ENCODE peak calls at places on chromosomes 4 and X, in eight cellular contexts. O, J, C, L, I, T, A and U are unnamed samples.

GRCh38 chr4:183729430-183730328 is 70.6 kb downstream of the TRAPPC11 start:
- DNase-seq in O (no peak), J (peak), C (no peak), L (no peak), I (peak), T (no peak), A (no peak), U (peak)

GRCh38 chr4:47913858-47914218 is 545 bp downstream of the NFXL1 start:
- DNase-seq in O (peak), J (peak), C (peak), L (peak), I (peak), T (peak), A (peak), U (peak)

GRCh38 chrX:6707497-6707896 is 172.6 kb upstream of the VCX3A start:
- DNase-seq in O (no peak), J (no peak), C (no peak), L (no peak), I (no peak), T (no peak), A (no peak), U (no peak)

GRCh38 chrX:132016628-132017430 is 6.3 kb upstream of the STK26 start:
- DNase-seq in O (no peak), J (no peak), C (no peak), L (no peak), I (no peak), T (no peak), A (no peak), U (no peak)

GRCh38 chrX:41236629-41237028 is 97.3 kb upstream of the DDX3X start:
- DNase-seq in O (no peak), J (no peak), C (no peak), L (no peak), I (no peak), T (no peak), A (peak), U (peak)

GRCh38 chr4:56799824-56800756 is 21.4 kb downstream of the SPINK2 start:
- DNase-seq in O (peak), J (peak), C (peak), L (peak), I (peak), T (peak), A (peak), U (peak)

GRCh38 chr4:104915373-104915772 is 231.3 kb upstream of the TET2 start:
- DNase-seq in O (no peak), J (no peak), C (no peak), L (no peak), I (no peak), T (no peak), A (no peak), U (no peak)

GRCh38 chr4:61545902-61546498 is 345.9 kb downstream of the ADGRL3 start:
- DNase-seq in O (no peak), J (no peak), C (no peak), L (no peak), I (no peak), T (no peak), A (no peak), U (no peak)

GRCh38 chr4:13548059-13548983 is 4.0 kb upstream of the NKX3-2 start:
- DNase-seq in O (no peak), J (peak), C (no peak), L (no peak), I (peak), T (no peak), A (no peak), U (no peak)

GRCh38 chrX:56107320-56107719 is 124.8 kb upstream of the KLF8 start:
- DNase-seq in O (no peak), J (no peak), C (no peak), L (no peak), I (no peak), T (no peak), A (no peak), U (no peak)

GRCh38 chr4:7904942-7905341 is 34.7 kb downstream of the AFAP1 start:
- DNase-seq in O (no peak), J (peak), C (no peak), L (no peak), I (peak), T (no peak), A (no peak), U (no peak)

GRCh38 chr4:151267822-151268535 is 9.0 kb upstream of the PRSS48 start:
- DNase-seq in O (no peak), J (no peak), C (no peak), L (no peak), I (no peak), T (no peak), A (no peak), U (no peak)

GRCh38 chrX:23626651-23627050 is 40.6 kb upstream of the PRDX4 start:
- DNase-seq in O (no peak), J (no peak), C (no peak), L (no peak), I (no peak), T (no peak), A (no peak), U (no peak)

GRCh38 chr4:8468746-8469535 is 28.4 kb downstream of the TRMT44 start:
- DNase-seq in O (peak), J (peak), C (peak), L (peak), I (peak), T (peak), A (peak), U (peak)

GRCh38 chr4:94887027-94887426 is 129.3 kb downstream of the BMPR1B start:
- DNase-seq in O (no peak), J (no peak), C (no peak), L (no peak), I (no peak), T (no peak), A (no peak), U (no peak)

GRCh38 chr4:41174444-41174843 is 39.9 kb downstream of the APBB2 start:
- DNase-seq in O (no peak), J (no peak), C (no peak), L (no peak), I (peak), T (no peak), A (no peak), U (no peak)

GRCh38 chr4:13331827-13332226 is 152.3 kb downstream of the RAB28 start:
- DNase-seq in O (no peak), J (no peak), C (no peak), L (no peak), I (no peak), T (no peak), A (no peak), U (no peak)

GRCh38 chr4:38753021-38753806 is 29.6 kb downstream of the TLR10 start:
- DNase-seq in O (no peak), J (peak), C (peak), L (no peak), I (peak), T (peak), A (peak), U (no peak)

GRCh38 chr4:176791591-176792347 is 953 bp downstream of the VEGFC start:
- DNase-seq in O (no peak), J (no peak), C (peak), L (no peak), I (peak), T (peak), A (peak), U (peak)

GRCh38 chr4:70925899-70926635 is 23.9 kb downstream of the MOB1B start:
- DNase-seq in O (no peak), J (no peak), C (no peak), L (no peak), I (no peak), T (no peak), A (peak), U (peak)

GRCh38 chrX:65688403-65688881 is 21.0 kb downstream of the MSN start:
- DNase-seq in O (no peak), J (no peak), C (no peak), L (no peak), I (peak), T (peak), A (no peak), U (peak)

GRCh38 chrX:136667446-136668168 is 19.6 kb downstream of the CD40LG start:
- DNase-seq in O (no peak), J (no peak), C (no peak), L (no peak), I (no peak), T (no peak), A (peak), U (no peak)

GRCh38 chr4:40555176-40555900 is 74.3 kb downstream of the RBM47 start:
- DNase-seq in O (no peak), J (no peak), C (no peak), L (no peak), I (no peak), T (no peak), A (no peak), U (no peak)

GRCh38 chrX:68432648-68433047 is 647 bp downstream of the OPHN1 start:
- DNase-seq in O (no peak), J (peak), C (no peak), L (no peak), I (peak), T (no peak), A (no peak), U (no peak)

GRCh38 chrX:138847930-138848329 is 136.4 kb upstream of the FGF13 start:
- DNase-seq in O (no peak), J (peak), C (no peak), L (no peak), I (peak), T (no peak), A (peak), U (no peak)

GRCh38 chr4:1793940-1794808 is 1.1 kb downstream of the FGFR3 start:
- DNase-seq in O (no peak), J (peak), C (no peak), L (no peak), I (no peak), T (no peak), A (no peak), U (no peak)

GRCh38 chr4:105050896-105051295 is 95.8 kb upstream of the TET2 start:
- DNase-seq in O (no peak), J (no peak), C (no peak), L (no peak), I (no peak), T (no peak), A (no peak), U (no peak)

GRCh38 chr4:3308691-3309090 is 15.9 kb downstream of the RGS12 start:
- DNase-seq in O (no peak), J (no peak), C (no peak), L (no peak), I (no peak), T (no peak), A (no peak), U (no peak)

GRCh38 chr4:151951727-151952078 is 190.9 kb upstream of the GATB start:
- DNase-seq in O (no peak), J (no peak), C (no peak), L (no peak), I (no peak), T (no peak), A (no peak), U (no peak)

GRCh38 chr4:71713611-71714203 is 70.2 kb downstream of the GC start:
- DNase-seq in O (no peak), J (no peak), C (no peak), L (no peak), I (peak), T (no peak), A (peak), U (peak)